ENCODE peak calls at places on chromosomes 13 and 19, in five cellular contexts. M is tibial nerve, T is GM12878, B is HepG2, A is transverse colon. K is an unnamed sample.

GRCh38 chr13:49681837-49682236 is 9.4 kb downstream of the EBPL start:
- DNase-seq in B (no peak), A (no peak), T (no peak), M (no peak), K (no peak)

GRCh38 chr19:13729859-13730258 is 34.5 kb upstream of the MRI1 start:
- DNase-seq in M (no peak), T (no peak), B (no peak), A (no peak), K (no peak)

GRCh38 chr19:1505991-1506881 is 6.6 kb downstream of the ADAMTSL5 start:
- DNase-seq in A (no peak), B (no peak), M (no peak), T (no peak), K (peak)

GRCh38 chr13:71618154-71618553 is 248.8 kb downstream of the DACH1 start:
- DNase-seq in T (no peak), A (no peak), M (no peak), B (no peak), K (no peak)

GRCh38 chr13:77767413-77767812 is 69.9 kb downstream of the SLAIN1 start:
- DNase-seq in A (no peak), B (peak), M (no peak), T (no peak), K (no peak)

GRCh38 chr19:10871711-10872550 is 578 bp downstream of the CARM1 start:
- DNase-seq in B (no peak), M (no peak), T (no peak), A (peak), K (no peak)

GRCh38 chr19:8512991-8513686 is 828 bp downstream of the ZNF414 start:
- DNase-seq in M (no peak), A (no peak), T (no peak), B (no peak), K (no peak)

GRCh38 chr19:46299004-46299509 is 2.2 kb downstream of the HIF3A start:
- DNase-seq in A (peak), B (peak), T (no peak), M (peak), K (peak)

DNA sequence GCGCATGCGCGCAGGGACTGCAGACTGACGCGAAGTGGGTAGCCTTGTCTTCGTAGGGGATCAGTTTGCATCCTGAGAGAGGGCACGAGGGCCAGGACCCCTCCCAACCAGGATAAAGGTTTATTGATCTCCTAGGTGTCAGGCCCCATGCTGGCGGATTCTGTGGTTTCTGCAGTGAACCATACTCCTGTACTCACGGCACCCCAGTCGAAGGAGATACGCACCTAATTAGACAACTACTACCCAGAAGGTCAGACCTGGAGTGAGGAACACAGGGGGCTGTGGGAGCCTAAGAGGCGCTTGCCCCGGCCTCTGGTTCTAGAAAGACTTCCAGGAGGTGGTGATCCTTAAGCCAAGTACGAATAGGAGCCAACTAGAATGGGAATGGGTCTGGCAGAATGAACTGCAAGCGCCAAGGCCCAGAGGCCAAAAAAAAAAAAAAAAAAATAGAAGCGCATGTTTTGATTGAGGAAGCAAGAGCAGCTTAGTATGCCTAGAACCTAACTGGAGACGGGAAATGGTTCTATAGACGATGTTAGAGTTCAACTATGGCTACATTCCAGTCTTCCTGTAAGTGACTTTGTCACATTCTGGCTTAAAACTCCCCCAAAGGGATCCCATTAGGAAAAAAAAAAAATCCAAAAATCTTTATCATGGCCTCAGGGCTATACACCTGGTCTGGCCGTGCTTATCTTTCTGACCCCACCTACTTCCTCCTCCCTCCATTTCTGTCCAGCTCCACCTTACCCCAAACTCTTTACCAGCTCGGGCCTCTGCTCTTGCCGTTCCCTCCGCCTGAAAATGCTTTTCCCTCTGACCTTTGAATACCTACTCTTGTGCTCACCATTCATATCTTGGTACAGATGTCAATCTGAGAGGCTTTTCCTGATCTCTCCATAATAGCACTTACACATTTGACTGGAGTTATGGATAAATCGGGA is 902 bp upstream of the ZNF428 start:
- DNase-seq in A (no peak), M (no peak), T (no peak), B (no peak), K (no peak)
- TF ChIP-seq EP300 in A (no peak), M (no peak), T (no peak), B (no peak), K (no peak)

GRCh38 chr13:24671367-24672117 is 8.7 kb upstream of the ATP12A start:
- DNase-seq in M (no peak), A (peak), B (peak), T (no peak), K (no peak)
- TF ChIP-seq EP300 in M (no peak), A (no peak), B (no peak), T (no peak), K (no peak)

GRCh38 chr19:42281175-42282035 is 12.4 kb downstream of the CIC start:
- DNase-seq in T (no peak), B (peak), A (peak), M (peak), K (peak)

GRCh38 chr19:42279902-42280760 is 11.1 kb downstream of the CIC start:
- DNase-seq in A (peak), B (peak), T (peak), M (peak), K (peak)

GRCh38 chr19:42282036-42282762 is 13.1 kb downstream of the CIC start:
- DNase-seq in T (no peak), B (no peak), M (no peak), A (no peak), K (no peak)

GRCh38 chr19:42279148-42279901 is 10.3 kb downstream of the CIC start:
- DNase-seq in A (no peak), M (no peak), T (no peak), B (no peak), K (no peak)

DNA sequence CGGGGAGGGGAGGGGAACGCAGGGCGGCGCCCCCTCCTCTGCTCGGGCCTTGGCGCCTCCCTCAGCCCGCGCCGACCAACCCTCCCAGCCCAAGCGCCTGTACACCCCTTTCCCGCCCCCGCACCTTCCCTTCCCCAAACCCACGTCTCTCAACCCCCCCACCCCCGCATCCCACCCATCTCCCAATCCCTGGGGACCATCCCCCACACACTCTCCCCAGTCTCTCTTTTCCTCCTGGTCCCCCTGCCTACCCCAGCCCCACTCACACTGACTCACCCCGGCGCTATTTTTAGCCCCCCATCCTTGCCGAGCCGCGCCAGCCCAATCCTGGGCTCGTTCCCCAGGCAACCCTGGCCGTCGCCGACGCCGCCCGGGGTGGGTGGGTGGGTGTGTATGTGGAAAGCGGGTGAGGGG is 11.7 kb downstream of the CIC start:
- DNase-seq in M (no peak), T (no peak), B (no peak), A (peak), K (peak)
- TF ChIP-seq EP300 in M (no peak), T (no peak), B (no peak), A (no peak), K (no peak)

GRCh38 chr13:44436589-44437337 is 63.1 kb downstream of the SERP2 start:
- DNase-seq in A (peak), M (peak), B (peak), T (no peak), K (peak)
- TF ChIP-seq EP300 in A (no peak), M (peak), B (no peak), T (no peak), K (no peak)

GRCh38 chr19:16605552-16605951 is 22.5 kb downstream of the MED26 start:
- DNase-seq in B (no peak), A (no peak), M (no peak), T (no peak), K (no peak)

GRCh38 chr19:16607819-16608218 is 20.2 kb downstream of the MED26 start:
- DNase-seq in T (no peak), A (no peak), B (no peak), M (no peak), K (no peak)

GRCh38 chr19:16609511-16609910 is 18.5 kb downstream of the MED26 start:
- DNase-seq in B (no peak), A (no peak), M (no peak), T (no peak), K (no peak)

GRCh38 chr19:16611121-16611520 is 16.9 kb downstream of the MED26 start:
- DNase-seq in T (no peak), A (no peak), B (no peak), M (no peak), K (no peak)

GRCh38 chr19:16608290-16608704 is 19.7 kb downstream of the MED26 start:
- DNase-seq in B (no peak), A (peak), M (no peak), T (no peak), K (no peak)
- TF ChIP-seq EP300 in B (no peak), A (peak), M (peak), T (no peak), K (no peak)

GRCh38 chr13:102710261-102710679 is 15.4 kb upstream of the METTL21C start:
- DNase-seq in M (no peak), T (no peak), A (no peak), B (no peak), K (no peak)

GRCh38 chr13:102708991-102709390 is 14.1 kb upstream of the METTL21C start:
- DNase-seq in B (no peak), M (no peak), A (no peak), T (no peak), K (no peak)

GRCh38 chr13:102708211-102708610 is 13.4 kb upstream of the METTL21C start:
- DNase-seq in A (no peak), M (no peak), B (no peak), T (no peak), K (no peak)

GRCh38 chr13:102709536-102709935 is 14.7 kb upstream of the METTL21C start:
- DNase-seq in M (no peak), B (no peak), T (no peak), A (no peak), K (no peak)

DNA sequence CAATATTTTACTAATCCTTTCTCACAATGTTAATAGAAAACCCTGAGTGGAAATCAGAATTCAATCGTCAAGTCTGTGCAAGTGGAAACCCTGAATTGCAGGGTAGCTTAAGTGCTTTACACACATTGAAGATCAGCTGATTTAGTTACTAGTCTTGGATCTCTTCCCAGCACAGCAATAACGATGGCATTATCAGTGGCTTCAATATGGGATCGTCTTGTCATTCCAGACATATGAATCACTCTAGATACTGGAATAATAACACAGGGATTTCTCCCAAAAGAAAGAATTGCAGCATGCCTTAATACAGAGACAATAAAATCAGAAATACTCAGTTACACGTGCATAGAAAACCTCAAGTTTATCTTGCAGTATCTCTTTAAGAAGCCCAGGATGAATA is 12.6 kb upstream of the METTL21C start:
- DNase-seq in M (no peak), T (no peak), A (no peak), B (no peak), K (no peak)
- TF ChIP-seq EP300 in M (no peak), T (no peak), A (no peak), B (no peak), K (no peak)

GRCh38 chr13:20921572-20921971 is 19.0 kb upstream of the XPO4 start:
- DNase-seq in T (no peak), M (no peak), B (peak), A (no peak), K (no peak)
- TF ChIP-seq EP300 in T (no peak), M (no peak), B (peak), A (no peak), K (no peak)

GRCh38 chr13:44221657-44222056 is 152.0 kb upstream of the SERP2 start:
- DNase-seq in B (no peak), T (no peak), M (no peak), A (no peak), K (no peak)
- TF ChIP-seq EP300 in B (no peak), T (no peak), M (no peak), A (peak), K (no peak)

K was measured in suprapubic skin.